ENCODE peak calls at places on chromosomes 12 and 14, in seven cellular contexts. T is AG08395, L is smooth muscle cell of the brain vasculature, O is GM04504, F is MCF 10A, H is Kasumi-1, X is Caco-2. W is an unnamed sample.

GRCh38 chr12:67531051-67531450 is 117.5 kb upstream of the DYRK2 start:
- DNase-seq in T (no peak), L (no peak), O (no peak), F (peak), H (no peak), X (no peak), W (no peak)

GRCh38 chr12:96487214-96487613 is 2.2 kb upstream of the CFAP54 start:
- DNase-seq in T (peak), L (no peak), O (no peak), F (peak), H (no peak), X (no peak), W (no peak)

GRCh38 chr12:26833692-26834168 is 736 bp upstream of the ITPR2 start:
- DNase-seq in T (no peak), L (no peak), O (no peak), F (no peak), H (peak), X (peak), W (no peak)

GRCh38 chr14:71319646-71320045 is 412.4 kb downstream of the PCNX1 start:
- DNase-seq in T (no peak), L (no peak), O (no peak), F (no peak), H (no peak), X (peak), W (no peak)

GRCh38 chr12:117674763-117675162 is 294.0 kb downstream of the KSR2 start:
- DNase-seq in T (no peak), L (no peak), O (no peak), F (no peak), H (no peak), X (no peak), W (no peak)

GRCh38 chr12:55955800-55956508 is 9.9 kb downstream of the PMEL start:
- DNase-seq in T (peak), L (no peak), O (no peak), F (peak), H (peak), X (peak), W (no peak)

GRCh38 chr12:19855876-19856275 is 416.6 kb downstream of the AEBP2 start:
- DNase-seq in T (no peak), L (no peak), O (no peak), F (no peak), H (peak), X (no peak), W (no peak)

GRCh38 chr12:57049890-57050289 is at the start of gene MYO1A:
- DNase-seq in T (peak), L (no peak), O (no peak), F (peak), H (no peak), X (peak), W (no peak)

GRCh38 chr12:54932038-54932437 is 52.5 kb downstream of the TESPA1 start:
- DNase-seq in T (no peak), L (no peak), O (no peak), F (no peak), H (no peak), X (no peak), W (no peak)

GRCh38 chr12:113475451-113476085 is 3.9 kb upstream of the LHX5 start:
- DNase-seq in T (no peak), L (no peak), O (no peak), F (no peak), H (no peak), X (no peak), W (no peak)

GRCh38 chr12:132523576-132524331 is 33.8 kb downstream of the FBRSL1 start:
- DNase-seq in T (peak), L (no peak), O (peak), F (peak), H (peak), X (peak), W (no peak)

GRCh38 chr14:103109789-103110415 is 13.4 kb upstream of the TNFAIP2 start:
- DNase-seq in T (peak), L (peak), O (no peak), F (peak), H (no peak), X (peak), W (no peak)

GRCh38 chr12:65619018-65619417 is 205.3 kb upstream of the HMGA2 start:
- DNase-seq in T (no peak), L (no peak), O (no peak), F (no peak), H (no peak), X (no peak), W (no peak)

GRCh38 chr14:77225254-77225653 is 43.7 kb downstream of the TMEM63C start:
- DNase-seq in T (no peak), L (no peak), O (no peak), F (no peak), H (no peak), X (no peak), W (no peak)

GRCh38 chr12:115857923-115858322 is 419.6 kb downstream of the MED13L start:
- DNase-seq in T (no peak), L (no peak), O (no peak), F (no peak), H (no peak), X (no peak), W (no peak)

GRCh38 chr12:2785017-2785416 is 9.8 kb upstream of the FKBP4 start:
- DNase-seq in T (no peak), L (no peak), O (no peak), F (no peak), H (no peak), X (peak), W (no peak)

GRCh38 chr14:100577321-100577985 is 9.8 kb downstream of the BEGAIN start:
- DNase-seq in T (no peak), L (no peak), O (no peak), F (no peak), H (no peak), X (no peak), W (no peak)

GRCh38 chr12:34296143-34297041 is 274.1 kb downstream of the ALG10 start:
- DNase-seq in T (no peak), L (no peak), O (no peak), F (no peak), H (no peak), X (no peak), W (no peak)

GRCh38 chr12:122227341-122227740 is 1.5 kb upstream of the DIABLO start:
- DNase-seq in T (no peak), L (no peak), O (no peak), F (no peak), H (no peak), X (no peak), W (no peak)